ENCODE peak calls at places on chromosomes 16 and 17, in five cellular contexts. One of them, this sample, is unnamed.

GRCh38 chr16:19203374-19203966 is 35.4 kb downstream of the SYT17 start:
- DNase-seq in H1: no peak
- DNase-seq in HepG2: no peak
- DNase-seq in K562: no peak
- DNase-seq in GM12878: peak
- DNase-seq in this sample: no peak

GRCh38 chr17:75707096-75707720 is 14.1 kb upstream of the ITGB4 start:
- DNase-seq in K562: peak
- DNase-seq in GM12878: no peak
- DNase-seq in H1: no peak
- DNase-seq in HepG2: no peak
- DNase-seq in this sample: no peak

GRCh38 chr17:70184770-70185169 is 15.4 kb downstream of the KCNJ2 start:
- DNase-seq in H1: no peak
- DNase-seq in HepG2: no peak
- DNase-seq in GM12878: no peak
- DNase-seq in K562: no peak
- DNase-seq in this sample: no peak

GRCh38 chr17:63445065-63445464 is 1.0 kb downstream of the CYB561 start:
- DNase-seq in H1: no peak
- DNase-seq in K562: no peak
- DNase-seq in HepG2: no peak
- DNase-seq in GM12878: no peak
- DNase-seq in this sample: no peak

GRCh38 chr17:73955616-73956015 is 247.9 kb upstream of the RPL38 start:
- DNase-seq in H1: no peak
- DNase-seq in K562: no peak
- DNase-seq in HepG2: no peak
- DNase-seq in GM12878: no peak
- DNase-seq in this sample: no peak

GRCh38 chr17:35022536-35023063 is 40.9 kb downstream of the RFFL start:
- DNase-seq in GM12878: no peak
- DNase-seq in HepG2: peak
- DNase-seq in H1: no peak
- DNase-seq in K562: no peak
- DNase-seq in this sample: no peak

GRCh38 chr16:28320023-28320561 is 27.8 kb downstream of the SBK1 start:
- DNase-seq in H1: no peak
- DNase-seq in GM12878: no peak
- DNase-seq in HepG2: no peak
- DNase-seq in K562: no peak
- DNase-seq in this sample: no peak

GRCh38 chr16:57045694-57046381 is 46.5 kb upstream of the CPNE2 start:
- DNase-seq in GM12878: peak
- DNase-seq in K562: peak
- DNase-seq in H1: no peak
- DNase-seq in HepG2: peak
- DNase-seq in this sample: peak

GRCh38 chr17:77213778-77214132 is 73.0 kb downstream of the SEC14L1 start:
- DNase-seq in H1: no peak
- DNase-seq in GM12878: no peak
- DNase-seq in K562: no peak
- DNase-seq in HepG2: no peak
- DNase-seq in this sample: no peak

GRCh38 chr17:83106036-83106577 is 26.7 kb downstream of the METRNL start:
- DNase-seq in H1: no peak
- DNase-seq in GM12878: no peak
- DNase-seq in K562: no peak
- DNase-seq in HepG2: no peak
- DNase-seq in this sample: no peak

GRCh38 chr17:77869665-77870132 is 88.8 kb upstream of the TNRC6C start:
- DNase-seq in H1: no peak
- DNase-seq in K562: no peak
- DNase-seq in GM12878: peak
- DNase-seq in HepG2: no peak
- DNase-seq in this sample: no peak

GRCh38 chr17:81020443-81020766 is 14.5 kb upstream of the BAIAP2 start:
- DNase-seq in K562: no peak
- DNase-seq in H1: no peak
- DNase-seq in GM12878: no peak
- DNase-seq in HepG2: no peak
- DNase-seq in this sample: no peak

GRCh38 chr16:64982581-64982980 is 139.3 kb downstream of the CDH11 start:
- DNase-seq in GM12878: no peak
- DNase-seq in H1: no peak
- DNase-seq in K562: no peak
- DNase-seq in HepG2: no peak
- DNase-seq in this sample: no peak

GRCh38 chr17:5122586-5123342 is 6.9 kb downstream of the USP6 start:
- DNase-seq in K562: no peak
- DNase-seq in HepG2: no peak
- DNase-seq in GM12878: no peak
- DNase-seq in H1: no peak
- DNase-seq in this sample: peak

DNA sequence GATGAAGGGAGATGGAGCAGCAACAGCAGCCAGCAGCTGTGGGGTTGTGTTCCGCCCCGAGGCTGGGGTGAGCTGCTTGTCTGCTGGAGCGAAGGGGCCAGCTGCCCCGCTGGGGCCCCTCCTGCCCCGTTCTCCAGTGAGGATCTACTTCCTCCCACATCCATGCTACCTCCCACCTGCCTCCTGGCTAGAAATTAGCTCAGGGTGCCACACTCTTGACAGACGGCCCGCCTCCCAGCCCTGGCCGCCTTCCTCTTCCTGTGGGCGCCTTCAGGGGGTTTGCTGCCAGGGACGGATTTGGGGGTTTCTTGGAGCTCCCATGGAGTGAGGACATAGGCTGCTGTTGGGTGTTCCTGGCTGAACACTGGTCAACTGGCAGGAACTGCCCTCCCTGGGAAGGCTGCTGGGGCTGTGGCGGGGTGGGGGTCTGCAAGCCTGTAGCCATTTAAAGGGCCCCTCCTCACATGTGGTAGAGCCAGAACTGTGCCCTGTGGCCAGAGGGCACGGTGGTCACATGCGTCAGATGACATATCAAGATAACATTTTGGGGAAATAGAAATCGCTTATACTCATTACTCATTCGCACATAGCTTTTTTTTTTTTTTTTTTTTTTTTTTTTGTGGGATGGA is 13.1 kb downstream of the TBC1D24 start:
- DNase-seq in H1: no peak
- DNase-seq in HepG2: no peak
- DNase-seq in GM12878: no peak
- DNase-seq in K562: no peak
- DNase-seq in this sample: no peak
- TF ChIP-seq CREB1 in H1: no peak
- TF ChIP-seq CREB1 in HepG2: no peak
- TF ChIP-seq CREB1 in GM12878: no peak
- TF ChIP-seq CREB1 in K562: no peak
- TF ChIP-seq CREB1 in this sample: no peak

GRCh38 chr17:50292465-50292864 is 18.2 kb downstream of the TMEM92 start:
- DNase-seq in HepG2: no peak
- DNase-seq in H1: no peak
- DNase-seq in K562: no peak
- DNase-seq in GM12878: no peak
- DNase-seq in this sample: no peak

GRCh38 chr17:50288306-50288705 is 14.0 kb downstream of the TMEM92 start:
- DNase-seq in H1: no peak
- DNase-seq in K562: no peak
- DNase-seq in GM12878: no peak
- DNase-seq in HepG2: no peak
- DNase-seq in this sample: no peak

GRCh38 chr17:50285941-50286340 is 11.7 kb downstream of the TMEM92 start:
- DNase-seq in H1: no peak
- DNase-seq in GM12878: no peak
- DNase-seq in K562: no peak
- DNase-seq in HepG2: no peak
- DNase-seq in this sample: no peak

GRCh38 chr17:50290074-50290702 is 15.9 kb downstream of the TMEM92 start:
- DNase-seq in H1: no peak
- DNase-seq in GM12878: no peak
- DNase-seq in HepG2: no peak
- DNase-seq in K562: peak
- DNase-seq in this sample: no peak

GRCh38 chr17:50289268-50289667 is 15.0 kb downstream of the TMEM92 start:
- DNase-seq in K562: no peak
- DNase-seq in H1: no peak
- DNase-seq in GM12878: no peak
- DNase-seq in HepG2: no peak
- DNase-seq in this sample: no peak
- H3K4me3 ChIP-seq in K562: no peak
- H3K4me3 ChIP-seq in H1: no peak
- H3K4me3 ChIP-seq in GM12878: no peak
- H3K4me3 ChIP-seq in HepG2: no peak
- H3K4me3 ChIP-seq in this sample: no peak

GRCh38 chr17:57766307-57766943 is 21.3 kb upstream of the CCDC182 start:
- DNase-seq in H1: no peak
- DNase-seq in GM12878: no peak
- DNase-seq in K562: no peak
- DNase-seq in HepG2: no peak
- DNase-seq in this sample: no peak

GRCh38 chr17:57772774-57773173 is 27.7 kb upstream of the CCDC182 start:
- DNase-seq in GM12878: no peak
- DNase-seq in H1: no peak
- DNase-seq in K562: no peak
- DNase-seq in HepG2: no peak
- DNase-seq in this sample: no peak

GRCh38 chr17:57762375-57762916 is 17.3 kb upstream of the CCDC182 start:
- DNase-seq in K562: no peak
- DNase-seq in H1: no peak
- DNase-seq in GM12878: no peak
- DNase-seq in HepG2: no peak
- DNase-seq in this sample: peak

GRCh38 chr17:57761887-57762286 is 16.8 kb upstream of the CCDC182 start:
- DNase-seq in K562: peak
- DNase-seq in HepG2: peak
- DNase-seq in GM12878: no peak
- DNase-seq in H1: no peak
- DNase-seq in this sample: peak

DNA sequence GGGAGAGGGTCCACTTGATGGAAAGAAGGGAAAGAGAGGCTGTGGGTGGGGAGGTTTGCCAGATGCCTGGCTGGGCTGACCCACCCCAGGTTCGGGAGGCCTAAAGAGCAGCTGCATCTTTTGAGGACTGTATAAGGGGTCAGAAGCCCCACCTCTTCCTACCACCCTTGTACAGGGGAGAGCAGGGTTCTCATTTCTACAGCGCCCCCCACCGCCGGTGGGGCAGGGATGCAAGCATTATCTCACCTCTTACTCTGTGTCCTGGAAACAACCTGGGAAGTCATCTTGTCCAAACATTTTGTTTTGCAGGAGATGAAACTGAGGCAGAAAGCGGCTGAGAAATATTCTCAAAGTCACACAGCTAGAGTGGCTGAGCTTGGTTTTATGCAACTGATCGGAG is 22.5 kb upstream of the CCDC182 start:
- DNase-seq in H1: no peak
- DNase-seq in K562: peak
- DNase-seq in HepG2: no peak
- DNase-seq in GM12878: no peak
- DNase-seq in this sample: peak
- TF ChIP-seq CTCF in H1: peak
- TF ChIP-seq CTCF in K562: peak
- TF ChIP-seq CTCF in HepG2: no peak
- TF ChIP-seq CTCF in GM12878: no peak
- TF ChIP-seq CTCF in this sample: peak

DNA sequence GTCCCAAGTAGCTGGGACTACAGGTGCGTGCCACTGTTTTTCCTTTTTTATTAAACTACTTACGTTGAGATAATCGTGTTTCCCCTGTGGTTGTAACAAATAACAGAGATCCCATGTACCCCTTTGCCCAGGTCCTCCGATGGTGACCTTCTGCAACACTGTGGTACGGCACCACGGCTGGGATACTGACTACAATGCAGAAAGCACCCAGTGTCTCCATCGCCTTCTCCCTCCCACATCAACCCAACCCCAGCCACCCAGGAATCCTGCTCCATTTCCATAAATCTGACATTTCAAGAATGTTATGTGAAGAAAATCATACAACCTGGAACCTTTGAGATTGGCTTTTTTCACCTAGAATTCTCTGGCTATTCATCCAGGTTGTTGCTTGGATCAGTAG is 22.1 kb downstream of the MPRIP start:
- DNase-seq in HepG2: no peak
- DNase-seq in H1: no peak
- DNase-seq in K562: no peak
- DNase-seq in GM12878: no peak
- DNase-seq in this sample: no peak
- TF ChIP-seq CREB1 in HepG2: no peak
- TF ChIP-seq CREB1 in H1: no peak
- TF ChIP-seq CREB1 in K562: no peak
- TF ChIP-seq CREB1 in GM12878: no peak
- TF ChIP-seq CREB1 in this sample: no peak

GRCh38 chr17:14014647-14015046 is 54.7 kb upstream of the COX10 start:
- DNase-seq in HepG2: no peak
- DNase-seq in GM12878: no peak
- DNase-seq in K562: no peak
- DNase-seq in H1: no peak
- DNase-seq in this sample: no peak

GRCh38 chr17:14007951-14008350 is 61.4 kb upstream of the COX10 start:
- DNase-seq in K562: no peak
- DNase-seq in GM12878: no peak
- DNase-seq in H1: no peak
- DNase-seq in HepG2: no peak
- DNase-seq in this sample: no peak

GRCh38 chr17:14011740-14012405 is 57.4 kb upstream of the COX10 start:
- DNase-seq in GM12878: no peak
- DNase-seq in HepG2: no peak
- DNase-seq in H1: no peak
- DNase-seq in K562: no peak
- DNase-seq in this sample: no peak

GRCh38 chr17:14015286-14015685 is 54.0 kb upstream of the COX10 start:
- DNase-seq in K562: no peak
- DNase-seq in HepG2: no peak
- DNase-seq in GM12878: no peak
- DNase-seq in H1: no peak
- DNase-seq in this sample: no peak

DNA sequence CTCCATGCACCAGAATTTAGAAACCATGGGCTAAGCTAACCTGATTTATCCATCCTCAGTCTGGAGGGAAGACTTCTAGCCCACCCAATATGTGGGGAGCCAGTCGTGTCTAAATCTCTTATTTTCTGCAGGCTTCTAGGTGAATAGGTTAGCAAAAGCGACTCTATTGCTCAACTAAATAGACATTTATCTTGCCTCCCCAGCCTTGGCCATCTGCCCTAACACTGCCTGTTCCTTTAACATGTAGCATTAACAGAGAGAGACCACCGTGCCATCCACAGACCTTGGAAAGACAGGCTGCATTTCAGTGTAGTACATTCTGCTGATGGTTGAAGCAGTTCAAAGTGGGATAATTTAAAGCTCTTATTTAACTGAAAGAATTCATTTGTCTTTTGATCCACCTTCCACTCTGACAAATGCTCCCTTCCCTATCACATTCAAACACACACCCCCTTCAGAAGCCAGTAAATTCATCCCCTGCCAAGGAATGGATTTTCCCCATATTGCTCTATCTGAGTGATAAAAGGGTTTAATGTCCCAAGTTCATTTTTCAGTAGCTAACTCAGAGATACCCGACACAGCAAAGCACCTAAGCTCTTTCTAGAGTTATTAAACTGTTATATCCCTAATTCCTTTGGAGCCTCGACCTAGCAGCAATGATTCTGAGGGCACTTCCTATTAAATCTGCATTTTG is 58.2 kb upstream of the COX10 start:
- DNase-seq in HepG2: no peak
- DNase-seq in K562: no peak
- DNase-seq in H1: no peak
- DNase-seq in GM12878: no peak
- DNase-seq in this sample: no peak
- H3K4me3 ChIP-seq in HepG2: no peak
- H3K4me3 ChIP-seq in K562: no peak
- H3K4me3 ChIP-seq in H1: no peak
- H3K4me3 ChIP-seq in GM12878: no peak
- H3K4me3 ChIP-seq in this sample: no peak

This sample was measured in GM23338.